ENCODE peak calls at places on chromosomes 6 and 20, in five cellular contexts. U is PC-9, V is heart right ventricle, E is IMR-90, C is lower leg skin. L is an unnamed sample.

GRCh38 chr20:41358717-41359116 is 7.9 kb downstream of the EMILIN3 start:
- DNase-seq in U (no peak), V (no peak), E (no peak), C (no peak), L (no peak)

GRCh38 chr6:47004458-47004857 is 37.7 kb downstream of the ADGRF1 start:
- DNase-seq in U (no peak), V (no peak), E (no peak), C (no peak), L (no peak)

GRCh38 chr6:33926451-33926850 is 122.6 kb upstream of the MLN start:
- DNase-seq in U (no peak), V (no peak), E (no peak), C (no peak), L (peak; percentile 34)

GRCh38 chr6:3813150-3813780 is 35.9 kb upstream of the FAM50B start:
- DNase-seq in U (peak; percentile 40), V (peak; percentile 87), E (peak; percentile 56), C (peak; percentile 94), L (no peak)

GRCh38 chr6:7052441-7052936 is 55.3 kb upstream of the RREB1 start:
- DNase-seq in U (peak; percentile 38), V (peak; percentile 38), E (peak; percentile 65), C (no peak), L (peak; percentile 21)

GRCh38 chr20:4303136-4303535 is 287.8 kb upstream of the RNF24 start:
- DNase-seq in U (no peak), V (no peak), E (no peak), C (no peak), L (no peak)

GRCh38 chr6:31617010-31617409 is 2.0 kb downstream of the AIF1 start:
- DNase-seq in U (no peak), V (no peak), E (no peak), C (no peak), L (no peak)

GRCh38 chr6:11429577-11429976 is 108.0 kb upstream of the TMEM170B start:
- DNase-seq in U (no peak), V (no peak), E (no peak), C (no peak), L (no peak)

GRCh38 chr6:153034139-153034538 is 31.6 kb upstream of the MTRF1L start:
- DNase-seq in U (no peak), V (no peak), E (no peak), C (no peak), L (no peak)

GRCh38 chr6:110877154-110877564 is 2.6 kb downstream of the AMD1 start:
- DNase-seq in U (no peak), V (no peak), E (peak; percentile 32), C (no peak), L (no peak)

GRCh38 chr6:158431036-158431435 is 118.8 kb downstream of the TULP4 start:
- DNase-seq in U (no peak), V (no peak), E (no peak), C (no peak), L (no peak)

GRCh38 chr6:27617046-27617687 is 144.3 kb upstream of the ZNF184 start:
- DNase-seq in U (no peak), V (no peak), E (no peak), C (no peak), L (no peak)

GRCh38 chr20:5674176-5674660 is 76.0 kb upstream of the SHLD1 start:
- DNase-seq in U (peak; percentile 94), V (no peak), E (peak; percentile 47), C (no peak), L (no peak)

GRCh38 chr6:36109092-36109491 is 21.2 kb upstream of the MAPK13 start:
- DNase-seq in U (no peak), V (no peak), E (no peak), C (no peak), L (no peak)

GRCh38 chr6:29552512-29553051 is 7.0 kb downstream of the UBD start:
- DNase-seq in U (no peak), V (peak; percentile 41), E (peak; percentile 79), C (no peak), L (no peak)

GRCh38 chr6:55827818-55828522 is 47.4 kb downstream of the BMP5 start:
- DNase-seq in U (no peak), V (no peak), E (peak; percentile 33), C (no peak), L (no peak)

GRCh38 chr6:75526502-75527127 is 33.0 kb upstream of the FILIP1 start:
- DNase-seq in U (peak; percentile 67), V (peak; percentile 75), E (peak; percentile 80), C (no peak), L (peak; percentile 37)

GRCh38 chr6:143700684-143701342 is 23.0 kb downstream of the PHACTR2 start:
- DNase-seq in U (no peak), V (peak; percentile 56), E (peak; percentile 89), C (no peak), L (no peak)

DNA sequence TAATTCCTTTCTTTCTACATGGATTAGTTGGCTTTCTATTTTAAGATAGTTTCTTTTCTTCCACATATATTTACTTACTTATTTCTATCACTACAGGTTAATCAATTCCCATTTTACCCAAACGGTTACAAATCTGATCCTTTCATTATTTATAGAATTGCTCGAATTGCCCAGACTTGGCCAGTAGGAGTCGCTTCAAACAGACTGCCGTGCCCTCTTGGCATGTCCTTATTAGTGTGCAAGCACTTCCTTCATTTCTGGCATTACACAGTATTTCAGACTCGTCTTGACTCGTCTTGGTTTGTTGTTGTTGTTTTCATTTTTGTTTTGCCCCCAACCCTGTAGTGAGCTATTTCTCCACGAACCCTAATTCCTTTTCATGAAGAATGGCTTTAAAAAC is 74.6 kb downstream of the SAMD3 start:
- DNase-seq in U (no peak), V (no peak), E (no peak), C (no peak), L (no peak)
- TF ChIP-seq CTCF in U (peak; percentile 53), V (no peak), E (no peak), C (no peak), L (peak; percentile 16)

GRCh38 chr20:9099372-9099771 is 30.5 kb downstream of the PLCB4 start:
- DNase-seq in U (no peak), V (no peak), E (no peak), C (no peak), L (no peak)
- TF ChIP-seq CTCF in U (no peak), V (peak; percentile 17), E (no peak), C (no peak), L (no peak)

GRCh38 chr6:169668203-169668847 is 33.5 kb downstream of the WDR27 start:
- DNase-seq in U (no peak), V (no peak), E (no peak), C (no peak), L (no peak)
- TF ChIP-seq CTCF in U (no peak), V (no peak), E (no peak), C (no peak), L (no peak)

GRCh38 chr6:81752969-81753708 is 658 bp upstream of the TENT5A start:
- DNase-seq in U (peak; percentile 63), V (peak; percentile 93), E (peak; percentile 89), C (peak; percentile 98), L (peak; percentile 83)
- TF ChIP-seq CTCF in U (no peak), V (no peak), E (peak; percentile 33), C (no peak), L (no peak)

DNA sequence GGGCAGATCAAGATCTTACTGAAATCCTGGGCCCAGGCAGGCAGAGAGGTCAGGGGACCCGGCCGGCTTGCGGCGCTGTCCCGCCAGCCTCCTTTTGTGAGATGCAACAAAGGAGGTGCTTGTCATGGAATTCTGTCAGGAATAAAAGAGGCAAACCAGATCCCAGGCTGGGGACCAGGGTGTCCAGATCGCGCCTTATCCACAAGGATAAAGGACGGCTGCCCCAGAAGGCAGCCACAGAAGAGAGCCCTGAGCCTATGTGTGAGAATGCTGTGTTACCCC is 42.6 kb upstream of the CDH22 start:
- DNase-seq in U (no peak), V (no peak), E (no peak), C (no peak), L (no peak)
- TF ChIP-seq CTCF in U (no peak), V (no peak), E (no peak), C (no peak), L (no peak)

DNA sequence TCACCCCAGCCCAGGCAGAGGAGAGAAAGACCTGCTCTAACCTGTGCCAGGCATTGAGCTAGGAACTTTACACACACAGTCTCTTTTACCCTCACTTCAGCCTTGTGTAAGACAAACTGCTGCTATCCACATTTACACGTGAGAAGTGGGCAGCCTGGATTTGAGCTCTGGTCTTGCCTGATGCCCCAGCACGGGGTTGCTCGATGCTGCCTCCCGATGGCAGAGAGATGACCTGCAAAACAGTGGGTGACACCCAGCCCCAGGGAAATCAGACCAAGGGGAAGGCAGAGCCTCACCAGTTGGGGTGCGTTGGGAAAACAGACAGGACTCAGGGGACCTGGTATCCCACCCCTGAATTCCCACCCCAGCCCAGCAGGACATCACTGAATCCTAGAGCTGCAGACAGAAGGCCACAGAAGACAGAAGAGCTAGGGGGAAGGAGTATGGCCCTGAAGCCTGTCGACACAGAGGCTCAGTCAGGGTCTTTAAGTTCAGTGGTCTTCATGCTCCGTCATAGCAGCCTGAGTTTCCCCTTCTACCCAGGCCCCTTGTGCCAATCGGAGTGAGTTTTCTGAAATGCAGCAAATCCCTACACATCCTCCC is 990 bp downstream of the BPI start:
- DNase-seq in U (no peak), V (no peak), E (peak; percentile 38), C (no peak), L (peak; percentile 53)
- TF ChIP-seq CTCF in U (peak; percentile 70), V (peak; percentile 30), E (peak; percentile 61), C (no peak), L (peak; percentile 28)

GRCh38 chr20:63359164-63359934 is 1.8 kb downstream of the CHRNA4 start:
- DNase-seq in U (no peak), V (no peak), E (no peak), C (no peak), L (no peak)

GRCh38 chr20:63362426-63363009 is 1.4 kb upstream of the CHRNA4 start:
- DNase-seq in U (no peak), V (no peak), E (no peak), C (no peak), L (peak; percentile 16)

GRCh38 chr20:63359937-63360849 is 956 bp downstream of the CHRNA4 start:
- DNase-seq in U (no peak), V (no peak), E (no peak), C (no peak), L (peak; percentile 62)

GRCh38 chr20:63361507-63362425 is 617 bp upstream of the CHRNA4 start:
- DNase-seq in U (no peak), V (no peak), E (no peak), C (no peak), L (peak; percentile 56)

GRCh38 chr20:63360850-63361497 is at the start of gene CHRNA4:
- DNase-seq in U (no peak), V (no peak), E (no peak), C (no peak), L (peak; percentile 58)
- TF ChIP-seq CTCF in U (no peak), V (no peak), E (no peak), C (no peak), L (no peak)

GRCh38 chr6:125906158-125906998 is 50.2 kb upstream of the HINT3 start:
- DNase-seq in U (no peak), V (peak; percentile 37), E (peak; percentile 27), C (no peak), L (peak; percentile 57)
- TF ChIP-seq CTCF in U (peak; percentile 77), V (peak; percentile 64), E (peak; percentile 58), C (no peak), L (peak; percentile 70)